ENCODE peak calls at places on chromosomes 4 and X, in seven cellular contexts. One of them, this sample, is unnamed.

GRCh38 chrX:69297521-69297920 is 132.3 kb upstream of the PJA1 start:
- DNase-seq in H1: no peak
- DNase-seq in IMR-90: no peak
- DNase-seq in neuronal stem cell: no peak
- DNase-seq in mesendoderm: no peak
- DNase-seq in H9: no peak
- DNase-seq in mesenchymal stem cell: no peak
- DNase-seq in this sample: no peak

GRCh38 chr4:190014771-190015537 is 12.1 kb downstream of the FRG2 start:
- DNase-seq in H9: peak; percentile 52
- DNase-seq in IMR-90: no peak
- DNase-seq in neuronal stem cell: no peak
- DNase-seq in mesendoderm: peak; percentile 67
- DNase-seq in H1: no peak
- DNase-seq in mesenchymal stem cell: no peak
- DNase-seq in this sample: no peak

GRCh38 chrX:43644124-43644701 is 11.9 kb upstream of the MAOA start:
- DNase-seq in IMR-90: peak; percentile 41
- DNase-seq in mesendoderm: no peak
- DNase-seq in H1: no peak
- DNase-seq in H9: no peak
- DNase-seq in mesenchymal stem cell: peak; percentile 95
- DNase-seq in neuronal stem cell: no peak
- DNase-seq in this sample: peak; percentile 60

GRCh38 chr4:143251781-143252180 is 67.1 kb downstream of the USP38 start:
- DNase-seq in mesenchymal stem cell: no peak
- DNase-seq in H1: no peak
- DNase-seq in IMR-90: peak; percentile 66
- DNase-seq in mesendoderm: no peak
- DNase-seq in neuronal stem cell: no peak
- DNase-seq in H9: no peak
- DNase-seq in this sample: no peak

GRCh38 chr4:118749347-118749988 is 64.3 kb downstream of the METTL14 start:
- DNase-seq in IMR-90: no peak
- DNase-seq in H9: no peak
- DNase-seq in mesenchymal stem cell: no peak
- DNase-seq in mesendoderm: no peak
- DNase-seq in neuronal stem cell: no peak
- DNase-seq in H1: no peak
- DNase-seq in this sample: no peak

GRCh38 chr4:151304226-151304625 is 21.2 kb downstream of the SH3D19 start:
- DNase-seq in H9: no peak
- DNase-seq in mesendoderm: no peak
- DNase-seq in neuronal stem cell: no peak
- DNase-seq in H1: no peak
- DNase-seq in IMR-90: no peak
- DNase-seq in mesenchymal stem cell: no peak
- DNase-seq in this sample: no peak

GRCh38 chr4:85508654-85509053 is 33.7 kb downstream of the ARHGAP24 start:
- DNase-seq in IMR-90: no peak
- DNase-seq in H1: no peak
- DNase-seq in H9: no peak
- DNase-seq in mesenchymal stem cell: no peak
- DNase-seq in neuronal stem cell: no peak
- DNase-seq in mesendoderm: peak; percentile 98
- DNase-seq in this sample: peak; percentile 86

GRCh38 chr4:55031158-55031557 is 94.2 kb downstream of the KDR start:
- DNase-seq in H1: no peak
- DNase-seq in H9: no peak
- DNase-seq in mesendoderm: no peak
- DNase-seq in neuronal stem cell: no peak
- DNase-seq in IMR-90: no peak
- DNase-seq in mesenchymal stem cell: no peak
- DNase-seq in this sample: no peak

GRCh38 chrX:135513140-135513535 is 7.3 kb upstream of the INTS6L start:
- DNase-seq in mesenchymal stem cell: no peak
- DNase-seq in H9: no peak
- DNase-seq in neuronal stem cell: no peak
- DNase-seq in H1: no peak
- DNase-seq in IMR-90: no peak
- DNase-seq in mesendoderm: no peak
- DNase-seq in this sample: no peak

GRCh38 chr4:105145913-105146285 is 777 bp upstream of the TET2 start:
- DNase-seq in mesendoderm: no peak
- DNase-seq in IMR-90: no peak
- DNase-seq in H9: peak; percentile 56
- DNase-seq in mesenchymal stem cell: no peak
- DNase-seq in neuronal stem cell: peak; percentile 17
- DNase-seq in H1: no peak
- DNase-seq in this sample: peak; percentile 24

GRCh38 chr4:39120418-39120817 is 58.4 kb downstream of the KLHL5 start:
- DNase-seq in H9: no peak
- DNase-seq in H1: no peak
- DNase-seq in mesendoderm: no peak
- DNase-seq in mesenchymal stem cell: no peak
- DNase-seq in neuronal stem cell: no peak
- DNase-seq in IMR-90: no peak
- DNase-seq in this sample: peak; percentile 75

GRCh38 chr4:97496298-97496873 is 646.9 kb downstream of the STPG2 start:
- DNase-seq in IMR-90: no peak
- DNase-seq in H1: no peak
- DNase-seq in mesendoderm: peak; percentile 49
- DNase-seq in H9: no peak
- DNase-seq in neuronal stem cell: no peak
- DNase-seq in mesenchymal stem cell: no peak
- DNase-seq in this sample: peak; percentile 47

GRCh38 chr4:630661-631060 is 5.3 kb downstream of the PDE6B start:
- DNase-seq in H9: peak; percentile 19
- DNase-seq in H1: no peak
- DNase-seq in neuronal stem cell: no peak
- DNase-seq in mesendoderm: no peak
- DNase-seq in mesenchymal stem cell: no peak
- DNase-seq in IMR-90: no peak
- DNase-seq in this sample: no peak

GRCh38 chr4:124278477-124278876 is 434.1 kb downstream of the ANKRD50 start:
- DNase-seq in IMR-90: peak; percentile 38
- DNase-seq in H1: no peak
- DNase-seq in mesendoderm: peak; percentile 90
- DNase-seq in neuronal stem cell: no peak
- DNase-seq in H9: no peak
- DNase-seq in mesenchymal stem cell: peak; percentile 34
- DNase-seq in this sample: peak; percentile 67

GRCh38 chrX:14124562-14124961 is 94.9 kb upstream of the GEMIN8 start:
- DNase-seq in mesendoderm: no peak
- DNase-seq in neuronal stem cell: no peak
- DNase-seq in H1: no peak
- DNase-seq in mesenchymal stem cell: no peak
- DNase-seq in H9: no peak
- DNase-seq in IMR-90: no peak
- DNase-seq in this sample: no peak

GRCh38 chrX:1172496-1172895 is 40.0 kb downstream of the CRLF2 start:
- DNase-seq in IMR-90: no peak
- DNase-seq in H1: no peak
- DNase-seq in H9: no peak
- DNase-seq in mesendoderm: no peak
- DNase-seq in neuronal stem cell: no peak
- DNase-seq in mesenchymal stem cell: no peak
- DNase-seq in this sample: no peak

GRCh38 chrX:49310371-49310770 is 6.9 kb downstream of the GAGE10 start:
- DNase-seq in mesendoderm: peak; percentile 41
- DNase-seq in IMR-90: no peak
- DNase-seq in neuronal stem cell: no peak
- DNase-seq in H1: no peak
- DNase-seq in H9: no peak
- DNase-seq in mesenchymal stem cell: no peak
- DNase-seq in this sample: no peak

GRCh38 chrX:19272452-19272851 is 71.3 kb upstream of the PDHA1 start:
- DNase-seq in mesendoderm: no peak
- DNase-seq in H9: no peak
- DNase-seq in mesenchymal stem cell: peak; percentile 1
- DNase-seq in neuronal stem cell: no peak
- DNase-seq in IMR-90: peak; percentile 1
- DNase-seq in H1: no peak
- DNase-seq in this sample: no peak

GRCh38 chrX:7270018-7270417 is 122.1 kb upstream of the PUDP start:
- DNase-seq in H9: no peak
- DNase-seq in mesenchymal stem cell: peak; percentile 69
- DNase-seq in neuronal stem cell: no peak
- DNase-seq in IMR-90: peak; percentile 58
- DNase-seq in H1: no peak
- DNase-seq in mesendoderm: no peak
- DNase-seq in this sample: no peak

GRCh38 chrX:107226766-107227165 is 20.4 kb downstream of the DNAAF6 start:
- DNase-seq in IMR-90: no peak
- DNase-seq in mesenchymal stem cell: no peak
- DNase-seq in neuronal stem cell: no peak
- DNase-seq in mesendoderm: no peak
- DNase-seq in H9: no peak
- DNase-seq in H1: no peak
- DNase-seq in this sample: peak; percentile 43

GRCh38 chr4:105140684-105141490 is 5.8 kb upstream of the TET2 start:
- DNase-seq in mesenchymal stem cell: peak; percentile 37
- DNase-seq in neuronal stem cell: peak; percentile 29
- DNase-seq in H1: no peak
- DNase-seq in H9: no peak
- DNase-seq in mesendoderm: peak; percentile 48
- DNase-seq in IMR-90: no peak
- DNase-seq in this sample: no peak

GRCh38 chrX:15505104-15505503 is 4.5 kb downstream of the BMX start:
- DNase-seq in H9: no peak
- DNase-seq in IMR-90: no peak
- DNase-seq in neuronal stem cell: no peak
- DNase-seq in mesenchymal stem cell: no peak
- DNase-seq in H1: no peak
- DNase-seq in mesendoderm: no peak
- DNase-seq in this sample: no peak

GRCh38 chr4:164824581-164824980 is 52.4 kb upstream of the APELA start:
- DNase-seq in IMR-90: no peak
- DNase-seq in H1: no peak
- DNase-seq in neuronal stem cell: no peak
- DNase-seq in mesendoderm: no peak
- DNase-seq in mesenchymal stem cell: no peak
- DNase-seq in H9: no peak
- DNase-seq in this sample: no peak

GRCh38 chr4:78185117-78185516 is 128.0 kb downstream of the FRAS1 start:
- DNase-seq in IMR-90: no peak
- DNase-seq in mesendoderm: no peak
- DNase-seq in neuronal stem cell: no peak
- DNase-seq in H1: no peak
- DNase-seq in mesenchymal stem cell: no peak
- DNase-seq in H9: no peak
- DNase-seq in this sample: no peak

GRCh38 chr4:78184584-78184983 is 127.5 kb downstream of the FRAS1 start:
- DNase-seq in mesendoderm: no peak
- DNase-seq in H9: no peak
- DNase-seq in IMR-90: no peak
- DNase-seq in neuronal stem cell: no peak
- DNase-seq in mesenchymal stem cell: no peak
- DNase-seq in H1: no peak
- DNase-seq in this sample: no peak

GRCh38 chr4:78190595-78190994 is 133.5 kb downstream of the FRAS1 start:
- DNase-seq in H1: no peak
- DNase-seq in mesenchymal stem cell: no peak
- DNase-seq in H9: no peak
- DNase-seq in IMR-90: no peak
- DNase-seq in mesendoderm: no peak
- DNase-seq in neuronal stem cell: no peak
- DNase-seq in this sample: no peak

GRCh38 chr4:78190078-78190477 is 133.0 kb downstream of the FRAS1 start:
- DNase-seq in mesenchymal stem cell: no peak
- DNase-seq in H9: no peak
- DNase-seq in mesendoderm: no peak
- DNase-seq in neuronal stem cell: no peak
- DNase-seq in H1: no peak
- DNase-seq in IMR-90: no peak
- DNase-seq in this sample: no peak

GRCh38 chr4:78186597-78187543 is 129.7 kb downstream of the FRAS1 start:
- DNase-seq in IMR-90: no peak
- DNase-seq in mesenchymal stem cell: no peak
- DNase-seq in H1: no peak
- DNase-seq in mesendoderm: no peak
- DNase-seq in H9: no peak
- DNase-seq in neuronal stem cell: no peak
- DNase-seq in this sample: no peak
- H2BK5ac ChIP-seq in IMR-90: no peak overlapping the region
- H2BK5ac ChIP-seq in mesenchymal stem cell: no peak overlapping the region
- H2BK5ac ChIP-seq in H1: no peak overlapping the region
- H2BK5ac ChIP-seq in mesendoderm: no peak overlapping the region
- H2BK5ac ChIP-seq in H9: no peak overlapping the region
- H2BK5ac ChIP-seq in neuronal stem cell: no peak overlapping the region
- H2BK5ac ChIP-seq in this sample: no peak overlapping the region

GRCh38 chr4:148399004-148399403 is 43.2 kb downstream of the NR3C2 start:
- DNase-seq in neuronal stem cell: no peak
- DNase-seq in H1: no peak
- DNase-seq in H9: no peak
- DNase-seq in mesenchymal stem cell: no peak
- DNase-seq in IMR-90: no peak
- DNase-seq in mesendoderm: no peak
- DNase-seq in this sample: no peak
- H2BK5ac ChIP-seq in neuronal stem cell: no peak overlapping the region
- H2BK5ac ChIP-seq in H1: no peak overlapping the region
- H2BK5ac ChIP-seq in H9: no peak overlapping the region
- H2BK5ac ChIP-seq in mesenchymal stem cell: no peak overlapping the region
- H2BK5ac ChIP-seq in IMR-90: no peak overlapping the region
- H2BK5ac ChIP-seq in mesendoderm: no peak overlapping the region
- H2BK5ac ChIP-seq in this sample: no peak overlapping the region

GRCh38 chr4:80631861-80632260 is 296.3 kb downstream of the CFAP299 start:
- DNase-seq in neuronal stem cell: no peak
- DNase-seq in IMR-90: no peak
- DNase-seq in mesendoderm: no peak
- DNase-seq in mesenchymal stem cell: no peak
- DNase-seq in H9: no peak
- DNase-seq in H1: no peak
- DNase-seq in this sample: peak; percentile 76
- H2BK5ac ChIP-seq in neuronal stem cell: no peak overlapping the region
- H2BK5ac ChIP-seq in IMR-90: no peak overlapping the region
- H2BK5ac ChIP-seq in mesendoderm: no peak overlapping the region
- H2BK5ac ChIP-seq in mesenchymal stem cell: no peak overlapping the region
- H2BK5ac ChIP-seq in H9: no peak overlapping the region
- H2BK5ac ChIP-seq in H1: no peak overlapping the region
- H2BK5ac ChIP-seq in this sample: no peak overlapping the region

GRCh38 chr4:165827018-165827417 is 46.0 kb upstream of the TLL1 start:
- DNase-seq in H1: no peak
- DNase-seq in mesenchymal stem cell: no peak
- DNase-seq in neuronal stem cell: no peak
- DNase-seq in IMR-90: no peak
- DNase-seq in mesendoderm: peak; percentile 45
- DNase-seq in H9: no peak
- DNase-seq in this sample: no peak
- H2BK5ac ChIP-seq in H1: no peak overlapping the region
- H2BK5ac ChIP-seq in mesenchymal stem cell: no peak overlapping the region
- H2BK5ac ChIP-seq in neuronal stem cell: no peak overlapping the region
- H2BK5ac ChIP-seq in IMR-90: no peak overlapping the region
- H2BK5ac ChIP-seq in mesendoderm: no peak overlapping the region
- H2BK5ac ChIP-seq in H9: no peak overlapping the region
- H2BK5ac ChIP-seq in this sample: no peak overlapping the region

GRCh38 chrX:150690126-150690525 is 3.1 kb upstream of the MTMR1 start:
- DNase-seq in H1: no peak
- DNase-seq in H9: no peak
- DNase-seq in neuronal stem cell: no peak
- DNase-seq in IMR-90: peak; percentile 92
- DNase-seq in mesendoderm: no peak
- DNase-seq in mesenchymal stem cell: peak; percentile 59
- DNase-seq in this sample: peak; percentile 60
- H2BK5ac ChIP-seq in H1: no peak overlapping the region
- H2BK5ac ChIP-seq in H9: no peak overlapping the region
- H2BK5ac ChIP-seq in neuronal stem cell: no peak overlapping the region
- H2BK5ac ChIP-seq in IMR-90: peak overlapping the region; percentile 94
- H2BK5ac ChIP-seq in mesendoderm: no peak overlapping the region
- H2BK5ac ChIP-seq in mesenchymal stem cell: no peak overlapping the region
- H2BK5ac ChIP-seq in this sample: no peak overlapping the region

GRCh38 chrX:17187301-17187836 is 187.6 kb upstream of the NHS start:
- DNase-seq in mesendoderm: no peak
- DNase-seq in mesenchymal stem cell: no peak
- DNase-seq in neuronal stem cell: no peak
- DNase-seq in H9: no peak
- DNase-seq in IMR-90: no peak
- DNase-seq in H1: no peak
- DNase-seq in this sample: no peak
- H2BK5ac ChIP-seq in mesendoderm: no peak overlapping the region
- H2BK5ac ChIP-seq in mesenchymal stem cell: no peak overlapping the region
- H2BK5ac ChIP-seq in neuronal stem cell: no peak overlapping the region
- H2BK5ac ChIP-seq in H9: no peak overlapping the region
- H2BK5ac ChIP-seq in IMR-90: no peak overlapping the region
- H2BK5ac ChIP-seq in H1: no peak overlapping the region
- H2BK5ac ChIP-seq in this sample: no peak overlapping the region